ENCODE peak calls at places on chromosomes 16 and 17, in four cellular contexts. T is Peyer's patch; B is lung microvascular endothelial cell; I is stimulated activated CD4-positive, alpha-beta T cell treated with anti-CD3 and anti-CD28 coated beads, TNF-alpha, amount 100 ng/mL, for 48 hours. K is an unnamed sample.

GRCh38 chr17:83156408-83156807 is 77.0 kb downstream of the METRNL start:
- DNase-seq in I (no peak), B (no peak), T (no peak), K (no peak)

GRCh38 chr16:82016268-82016667 is 5.0 kb upstream of the SDR42E1 start:
- DNase-seq in B (no peak), I (no peak), T (no peak), K (no peak)

GRCh38 chr17:75518201-75518600 is 1.9 kb downstream of the TSEN54 start:
- DNase-seq in I (no peak), B (no peak), T (no peak), K (no peak)

GRCh38 chr16:1899641-1900451 is 18.4 kb downstream of the HS3ST6 start:
- DNase-seq in B (no peak), T (peak), I (no peak), K (no peak)

GRCh38 chr16:29808219-29808900 is 2.0 kb downstream of the MAZ start:
- DNase-seq in T (no peak), B (no peak), I (no peak), K (no peak)

GRCh38 chr17:35684046-35684802 is 47.2 kb upstream of the RASL10B start:
- DNase-seq in B (no peak), T (no peak), I (no peak), K (no peak)

GRCh38 chr17:81735181-81736102 is 23.4 kb downstream of the SLC25A10 start:
- DNase-seq in B (no peak), I (no peak), T (peak), K (no peak)

GRCh38 chr17:41061969-41062368 is 2.1 kb upstream of the KRTAP2-3 start:
- DNase-seq in B (no peak), T (no peak), I (no peak), K (no peak)

GRCh38 chr17:76968707-76969597 is 100.7 kb downstream of the MGAT5B start:
- DNase-seq in I (peak), B (no peak), T (no peak), K (no peak)

GRCh38 chr17:64707077-64707591 is 45.0 kb upstream of the SMURF2 start:
- DNase-seq in B (peak), I (no peak), T (peak), K (peak)

GRCh38 chr16:56667581-56668571 is at the start of gene MT1G:
- DNase-seq in B (no peak), I (no peak), T (peak), K (no peak)

GRCh38 chr17:73194514-73195222 is 1.8 kb downstream of the COG1 start:
- DNase-seq in T (no peak), B (no peak), I (no peak), K (no peak)

GRCh38 chr17:83202002-83203000 is 122.9 kb downstream of the METRNL start:
- DNase-seq in I (no peak), B (no peak), T (peak), K (peak)

GRCh38 chr17:15194859-15195277 is 70.3 kb downstream of the PMP22 start:
- DNase-seq in T (no peak), I (no peak), B (no peak), K (no peak)

GRCh38 chr17:6000426-6000825 is 69.8 kb upstream of the WSCD1 start:
- DNase-seq in I (no peak), T (no peak), B (no peak), K (no peak)